ENCODE peak calls at places on chromosome 19, in four cellular contexts. C is NCI-H2029 treated with DMSO at 0.1 percent for 48 hours; S is heart right ventricle; P is activated T-helper 1 cell treated with anti-CD3 and anti-CD28 coated beads, Interleukin-12 subunit alpha, Interleukin-12 subunit beta, Interleukin-2, Interleukin-4 antibody, amounts not matched to agents 30 ng/mL and 10 ng/mL and 1 ng/mL, durations not matched to agents 14 hours and 24 hours and 36 hours. Q is an unnamed sample.

GRCh38 chr19:38055040-38055439 is 148.0 kb downstream of the SIPA1L3 start:
- DNase-seq in P (no peak), S (no peak), C (no peak), Q (no peak)

GRCh38 chr19:35138305-35138799 is 272 bp upstream of the FXYD1 start:
- DNase-seq in P (no peak), C (no peak), S (peak; percentile 70), Q (no peak)

GRCh38 chr19:48963371-48964204 is 1.5 kb upstream of the FTL start:
- DNase-seq in P (peak; percentile 63), S (peak; percentile 82), C (no peak), Q (no peak)

GRCh38 chr19:54554006-54554405 is 19.6 kb upstream of the LILRA2 start:
- DNase-seq in S (no peak), P (no peak), C (no peak), Q (no peak)

GRCh38 chr19:51107406-51108065 is 673 bp downstream of the CTU1 start:
- DNase-seq in C (no peak), S (no peak), P (no peak), Q (no peak)

GRCh38 chr19:42282810-42283247 is 13.8 kb downstream of the CIC start:
- DNase-seq in C (no peak), S (no peak), P (no peak), Q (no peak)

GRCh38 chr19:51546650-51547396 is 15.4 kb upstream of the SIGLEC6 start:
- DNase-seq in S (no peak), C (no peak), P (no peak), Q (no peak)

GRCh38 chr19:49981603-49982593 is 20.9 kb upstream of the SIGLEC11 start:
- DNase-seq in C (no peak), P (no peak), S (no peak), Q (no peak)

GRCh38 chr19:24177686-24178085 is 90.7 kb downstream of the ZNF254 start:
- DNase-seq in S (no peak), C (no peak), P (no peak), Q (no peak)

GRCh38 chr19:30426864-30427263 is 54.7 kb downstream of the ZNF536 start:
- DNase-seq in S (no peak), P (no peak), C (no peak), Q (no peak)

GRCh38 chr19:35213678-35214632 is 14.6 kb downstream of the FAM187B start:
- DNase-seq in P (peak; percentile 42), S (peak; percentile 93), C (peak; percentile 83), Q (peak; percentile 93)

GRCh38 chr19:45125975-45126493 is 33.1 kb downstream of the PPP1R37 start:
- DNase-seq in P (peak; percentile 49), C (peak; percentile 38), S (peak; percentile 28), Q (no peak)

GRCh38 chr19:55132453-55133129 is 15.2 kb upstream of the PPP1R12C start:
- DNase-seq in C (no peak), P (no peak), S (no peak), Q (no peak)

GRCh38 chr19:6423499-6424189 is 967 bp downstream of the KHSRP start:
- DNase-seq in C (no peak), P (peak; percentile 28), S (no peak), Q (no peak)

GRCh38 chr19:51415187-51415586 is 2.3 kb downstream of the SIGLEC10 start:
- DNase-seq in S (no peak), C (no peak), P (no peak), Q (no peak)

GRCh38 chr19:1956868-1957492 is 16.0 kb downstream of the CSNK1G2 start:
- DNase-seq in S (no peak), C (no peak), P (no peak), Q (no peak)

GRCh38 chr19:56383826-56384605 is 9.3 kb downstream of the ZNF582 start:
- DNase-seq in S (no peak), P (no peak), C (no peak), Q (no peak)

GRCh38 chr19:30479657-30480056 is 107.5 kb downstream of the ZNF536 start:
- DNase-seq in C (no peak), S (no peak), P (no peak), Q (no peak)

GRCh38 chr19:4870025-4870700 is 2.7 kb upstream of the PLIN3 start:
- DNase-seq in C (no peak), S (no peak), P (no peak), Q (no peak)

GRCh38 chr19:41367848-41368301 is 3.9 kb upstream of the B9D2 start:
- DNase-seq in P (no peak), S (no peak), C (no peak), Q (no peak)

GRCh38 chr19:45168767-45169351 is 8.1 kb upstream of the NKPD1 start:
- DNase-seq in P (no peak), C (peak; percentile 3), S (no peak), Q (no peak)

GRCh38 chr19:16405797-16406196 is 66.0 kb downstream of the EPS15L1 start:
- DNase-seq in P (no peak), S (no peak), C (no peak), Q (no peak)

Q was measured in LNCaP clone FGC.